ENCODE peak calls at places on chromosomes 3 and 15, in nine cellular contexts. K is NCI-H526 treated with DMSO at 0.1 percent for 48 hours; N is Right ventricle myocardium superior; Z is GM04503; D is H9; I is fibroblast of mammary gland; O is heart left ventricle; B is stimulated activated CD4-positive, alpha-beta T cell treated with anti-CD3 and anti-CD28 coated beads, Interleukin-4, amount 100 ng/mL, for 48 hours; G is GM12892. R is an unnamed sample.

GRCh38 chr15:92907880-92908279 is 7.8 kb downstream of the CHD2 start:
- DNase-seq in O (no peak), B (no peak), N (no peak), K (no peak), G (no peak), I (peak; percentile 92), Z (peak; percentile 61), D (no peak), R (peak; percentile 70)

GRCh38 chr15:29815000-29815704 is 7.1 kb downstream of the TJP1 start:
- DNase-seq in K (peak; percentile 15), D (no peak), Z (no peak), I (peak; percentile 54), O (no peak), B (no peak), N (no peak), G (no peak), R (no peak)

GRCh38 chr15:42101861-42102260 is 7.5 kb upstream of the PLA2G4D start:
- DNase-seq in D (no peak), G (no peak), Z (no peak), O (no peak), N (no peak), B (no peak), K (no peak), I (peak; percentile 14), R (no peak)

GRCh38 chr3:148682997-148683396 is 14.7 kb upstream of the AGTR1 start:
- DNase-seq in Z (no peak), B (no peak), I (no peak), G (no peak), D (no peak), O (no peak), K (no peak), N (no peak), R (no peak)

GRCh38 chr3:162704238-162704637 is 1207.6 kb downstream of the OTOL1 start:
- DNase-seq in N (no peak), Z (no peak), I (no peak), K (no peak), G (no peak), O (no peak), D (no peak), B (no peak), R (no peak)

GRCh38 chr3:52794612-52795099 is at the start of gene ITIH3:
- DNase-seq in B (no peak), D (no peak), G (no peak), O (no peak), I (no peak), Z (no peak), K (no peak), N (no peak), R (no peak)

GRCh38 chr15:74295800-74296199 is 59.7 kb downstream of the CCDC33 start:
- DNase-seq in N (no peak), Z (no peak), I (no peak), B (no peak), K (no peak), O (no peak), D (no peak), G (no peak), R (no peak)

GRCh38 chr3:52056521-52056967 is at the start of gene DUSP7:
- DNase-seq in N (peak; percentile 85), K (peak; percentile 61), B (peak; percentile 67), D (peak; percentile 58), Z (no peak), O (peak; percentile 84), I (peak; percentile 39), G (peak; percentile 67), R (peak; percentile 73)

GRCh38 chr3:111650378-111651275 is 55.5 kb upstream of the ZBED2 start:
- DNase-seq in N (no peak), O (no peak), G (no peak), D (no peak), I (no peak), K (peak; percentile 52), B (no peak), Z (no peak), R (no peak)

GRCh38 chr3:42216820-42217416 is 49.1 kb downstream of the CCK start:
- DNase-seq in G (no peak), O (no peak), K (no peak), B (no peak), I (peak; percentile 38), N (no peak), D (no peak), Z (no peak), R (no peak)

GRCh38 chr3:53493618-53493996 is 804 bp upstream of the CACNA1D start:
- DNase-seq in Z (no peak), N (no peak), I (no peak), G (no peak), O (no peak), K (peak; percentile 32), B (no peak), D (no peak), R (no peak)

GRCh38 chr15:91302588-91303439 is 202.8 kb downstream of the SV2B start:
- DNase-seq in B (no peak), I (peak; percentile 72), K (peak; percentile 76), O (peak; percentile 32), G (peak; percentile 18), D (peak; percentile 60), Z (peak; percentile 8), N (no peak), R (peak; percentile 36)

GRCh38 chr15:62736756-62737155 is 305.8 kb upstream of the TPM1 start:
- DNase-seq in Z (no peak), O (no peak), G (no peak), D (no peak), N (no peak), K (no peak), I (no peak), B (no peak), R (no peak)

GRCh38 chr15:66679657-66680108 is 22.4 kb upstream of the SMAD6 start:
- DNase-seq in Z (no peak), B (no peak), I (no peak), K (peak; percentile 15), G (no peak), N (peak; percentile 67), D (peak; percentile 46), O (peak; percentile 72), R (peak; percentile 81)

GRCh38 chr15:65254237-65254820 is 32.4 kb downstream of the PARP16 start:
- DNase-seq in K (no peak), N (peak; percentile 46), Z (no peak), G (no peak), D (no peak), B (no peak), I (no peak), O (no peak), R (no peak)

GRCh38 chr3:76827647-76828273 is 212.1 kb upstream of the ROBO2 start:
- DNase-seq in O (no peak), N (no peak), G (no peak), B (no peak), I (no peak), K (no peak), Z (no peak), D (no peak), R (no peak)

GRCh38 chr15:76576526-76577279 is 240.1 kb downstream of the ISL2 start:
- DNase-seq in Z (peak; percentile 31), B (no peak), I (peak; percentile 43), N (peak; percentile 85), D (no peak), G (no peak), K (no peak), O (peak; percentile 75), R (peak; percentile 77)

GRCh38 chr15:77030042-77030927 is 35.4 kb downstream of the PSTPIP1 start:
- DNase-seq in B (no peak), I (no peak), G (peak; percentile 16), K (no peak), D (peak; percentile 50), N (peak; percentile 29), O (peak; percentile 16), Z (no peak), R (peak; percentile 12)

GRCh38 chr3:65899226-65899625 is 139.5 kb downstream of the MAGI1 start:
- DNase-seq in G (no peak), B (no peak), D (no peak), O (no peak), Z (no peak), N (no peak), K (no peak), I (no peak), R (no peak)

GRCh38 chr3:190205739-190206138 is 85.0 kb upstream of the P3H2 start:
- DNase-seq in Z (peak; percentile 33), D (no peak), I (peak; percentile 86), O (no peak), B (no peak), K (no peak), N (no peak), G (no peak), R (no peak)

GRCh38 chr15:76059320-76060097 is at the start of gene TMEM266:
- DNase-seq in G (peak; percentile 61), I (no peak), Z (no peak), N (peak; percentile 53), K (peak; percentile 43), B (no peak), O (peak; percentile 26), D (peak; percentile 74), R (peak; percentile 48)

GRCh38 chr3:111103807-111104206 is 32.2 kb downstream of the NECTIN3 start:
- DNase-seq in B (no peak), K (no peak), I (no peak), Z (no peak), D (no peak), N (no peak), G (no peak), O (no peak), R (no peak)